ENCODE peak calls at places on chromosomes 1 and 21, in five cellular contexts. One of them, this sample, is unnamed.
A peak's percentile ranks its signal among the peaks of the same experiment; 100 is the strongest.

GRCh38 chr21:17612565-17613241 is at the start of gene BTG3:
- DNase-seq in GM23338: peak; percentile 80
- DNase-seq in body of pancreas: peak; percentile 78
- DNase-seq in MM.1S: peak; percentile 89
- DNase-seq in cardiac muscle cell: peak; percentile 87
- DNase-seq in this sample: peak; percentile 81

GRCh38 chr1:231236938-231237337 is 4.1 kb upstream of the GNPAT start:
- DNase-seq in GM23338: no peak
- DNase-seq in body of pancreas: no peak
- DNase-seq in MM.1S: no peak
- DNase-seq in cardiac muscle cell: no peak
- DNase-seq in this sample: no peak

GRCh38 chr1:228265167-228265566 is 57.3 kb downstream of the OBSCN start:
- DNase-seq in GM23338: no peak
- DNase-seq in body of pancreas: no peak
- DNase-seq in MM.1S: no peak
- DNase-seq in cardiac muscle cell: no peak
- DNase-seq in this sample: no peak

GRCh38 chr1:221462345-221462744 is 279.5 kb downstream of the DUSP10 start:
- DNase-seq in GM23338: no peak
- DNase-seq in body of pancreas: no peak
- DNase-seq in MM.1S: no peak
- DNase-seq in cardiac muscle cell: no peak
- DNase-seq in this sample: no peak

GRCh38 chr21:25983745-25984144 is 186.8 kb downstream of the APP start:
- DNase-seq in GM23338: no peak
- DNase-seq in body of pancreas: peak; percentile 36
- DNase-seq in MM.1S: no peak
- DNase-seq in cardiac muscle cell: no peak
- DNase-seq in this sample: no peak

GRCh38 chr1:225962440-225962975 is 21.5 kb upstream of the LEFTY2 start:
- DNase-seq in GM23338: peak; percentile 83
- DNase-seq in body of pancreas: peak; percentile 66
- DNase-seq in MM.1S: peak; percentile 46
- DNase-seq in cardiac muscle cell: peak; percentile 78
- DNase-seq in this sample: peak; percentile 64

GRCh38 chr1:43414634-43415223 is 25.0 kb downstream of the SZT2 start:
- DNase-seq in GM23338: peak; percentile 91
- DNase-seq in body of pancreas: peak; percentile 69
- DNase-seq in MM.1S: peak; percentile 43
- DNase-seq in cardiac muscle cell: peak; percentile 68
- DNase-seq in this sample: no peak

GRCh38 chr1:30001011-30001410 is 722.4 kb downstream of the MATN1 start:
- DNase-seq in GM23338: no peak
- DNase-seq in body of pancreas: no peak
- DNase-seq in MM.1S: no peak
- DNase-seq in cardiac muscle cell: no peak
- DNase-seq in this sample: no peak

GRCh38 chr1:230270185-230270939 is 155.8 kb downstream of the PGBD5 start:
- DNase-seq in GM23338: no peak
- DNase-seq in body of pancreas: no peak
- DNase-seq in MM.1S: no peak
- DNase-seq in cardiac muscle cell: no peak
- DNase-seq in this sample: no peak

GRCh38 chr1:15011160-15011559 is 142.4 kb upstream of the TMEM51 start:
- DNase-seq in GM23338: no peak
- DNase-seq in body of pancreas: no peak
- DNase-seq in MM.1S: no peak
- DNase-seq in cardiac muscle cell: no peak
- DNase-seq in this sample: no peak

GRCh38 chr1:44631333-44631646 is 43.0 kb downstream of the TMEM53 start:
- DNase-seq in GM23338: no peak
- DNase-seq in body of pancreas: no peak
- DNase-seq in MM.1S: no peak
- DNase-seq in cardiac muscle cell: no peak
- DNase-seq in this sample: no peak

GRCh38 chr1:228015276-228016180 is 8.7 kb downstream of the WNT3A start:
- DNase-seq in GM23338: no peak
- DNase-seq in body of pancreas: no peak
- DNase-seq in MM.1S: no peak
- DNase-seq in cardiac muscle cell: no peak
- DNase-seq in this sample: no peak

GRCh38 chr1:1937549-1938275 is 18.6 kb upstream of the TMEM52 start:
- DNase-seq in GM23338: no peak
- DNase-seq in body of pancreas: no peak
- DNase-seq in MM.1S: no peak
- DNase-seq in cardiac muscle cell: no peak
- DNase-seq in this sample: no peak

GRCh38 chr1:211833174-211833820 is 2.7 kb upstream of the LPGAT1 start:
- DNase-seq in GM23338: no peak
- DNase-seq in body of pancreas: peak; percentile 9
- DNase-seq in MM.1S: no peak
- DNase-seq in cardiac muscle cell: no peak
- DNase-seq in this sample: no peak

GRCh38 chr21:26147535-26147934 is 23.0 kb downstream of the APP start:
- DNase-seq in GM23338: no peak
- DNase-seq in body of pancreas: no peak
- DNase-seq in MM.1S: no peak
- DNase-seq in cardiac muscle cell: no peak
- DNase-seq in this sample: no peak

GRCh38 chr1:43536196-43536863 is 5.6 kb downstream of the PTPRF start:
- DNase-seq in GM23338: no peak
- DNase-seq in body of pancreas: peak; percentile 68
- DNase-seq in MM.1S: no peak
- DNase-seq in cardiac muscle cell: no peak
- DNase-seq in this sample: peak; percentile 72

GRCh38 chr1:85654066-85654782 is 54.0 kb downstream of the ZNHIT6 start:
- DNase-seq in GM23338: no peak
- DNase-seq in body of pancreas: no peak
- DNase-seq in MM.1S: no peak
- DNase-seq in cardiac muscle cell: no peak
- DNase-seq in this sample: no peak

GRCh38 chr21:31557956-31558838 is 101.3 kb upstream of the SOD1 start:
- DNase-seq in GM23338: peak; percentile 57
- DNase-seq in body of pancreas: no peak
- DNase-seq in MM.1S: peak; percentile 59
- DNase-seq in cardiac muscle cell: no peak
- DNase-seq in this sample: peak; percentile 36

GRCh38 chr1:2360588-2361364 is 30.6 kb downstream of the MORN1 start:
- DNase-seq in GM23338: no peak
- DNase-seq in body of pancreas: no peak
- DNase-seq in MM.1S: no peak
- DNase-seq in cardiac muscle cell: no peak
- DNase-seq in this sample: no peak

GRCh38 chr21:44436958-44437357 is 18.4 kb upstream of the LRRC3 start:
- DNase-seq in GM23338: no peak
- DNase-seq in body of pancreas: no peak
- DNase-seq in MM.1S: no peak
- DNase-seq in cardiac muscle cell: no peak
- DNase-seq in this sample: peak; percentile 10

GRCh38 chr1:220887868-220888664 is 8.8 kb downstream of the HLX start:
- DNase-seq in GM23338: peak; percentile 50
- DNase-seq in body of pancreas: no peak
- DNase-seq in MM.1S: no peak
- DNase-seq in cardiac muscle cell: no peak
- DNase-seq in this sample: no peak

GRCh38 chr1:58964880-58965279 is 181.0 kb upstream of the JUN start:
- DNase-seq in GM23338: no peak
- DNase-seq in body of pancreas: peak; percentile 81
- DNase-seq in MM.1S: no peak
- DNase-seq in cardiac muscle cell: no peak
- DNase-seq in this sample: no peak

GRCh38 chr1:56017336-56017735 is 562.0 kb downstream of the PLPP3 start:
- DNase-seq in GM23338: no peak
- DNase-seq in body of pancreas: no peak
- DNase-seq in MM.1S: no peak
- DNase-seq in cardiac muscle cell: no peak
- DNase-seq in this sample: no peak

GRCh38 chr1:172745014-172745413 is 86.1 kb downstream of the FASLG start:
- DNase-seq in GM23338: peak; percentile 77
- DNase-seq in body of pancreas: peak; percentile 55
- DNase-seq in MM.1S: peak; percentile 81
- DNase-seq in cardiac muscle cell: peak; percentile 62
- DNase-seq in this sample: no peak

GRCh38 chr1:107940178-107940577 is 24.8 kb downstream of the VAV3 start:
- DNase-seq in GM23338: no peak
- DNase-seq in body of pancreas: no peak
- DNase-seq in MM.1S: no peak
- DNase-seq in cardiac muscle cell: no peak
- DNase-seq in this sample: no peak

GRCh38 chr1:233208687-233209086 is 86.8 kb downstream of the PCNX2 start:
- DNase-seq in GM23338: no peak
- DNase-seq in body of pancreas: no peak
- DNase-seq in MM.1S: no peak
- DNase-seq in cardiac muscle cell: no peak
- DNase-seq in this sample: no peak

GRCh38 chr1:1264868-1265272 is 8.8 kb downstream of the UBE2J2 start:
- DNase-seq in GM23338: peak; percentile 84
- DNase-seq in body of pancreas: no peak
- DNase-seq in MM.1S: no peak
- DNase-seq in cardiac muscle cell: no peak
- DNase-seq in this sample: no peak

GRCh38 chr1:150521196-150521968 is 5.8 kb downstream of the FALEC start:
- DNase-seq in GM23338: no peak
- DNase-seq in body of pancreas: no peak
- DNase-seq in MM.1S: no peak
- DNase-seq in cardiac muscle cell: no peak
- DNase-seq in this sample: no peak

GRCh38 chr1:204453141-204453772 is 41.3 kb downstream of the PIK3C2B start:
- DNase-seq in GM23338: peak; percentile 51
- DNase-seq in body of pancreas: no peak
- DNase-seq in MM.1S: peak; percentile 71
- DNase-seq in cardiac muscle cell: no peak
- DNase-seq in this sample: no peak

GRCh38 chr1:234755449-234755863 is 145.5 kb upstream of the IRF2BP2 start:
- DNase-seq in GM23338: no peak
- DNase-seq in body of pancreas: peak; percentile 85
- DNase-seq in MM.1S: no peak
- DNase-seq in cardiac muscle cell: no peak
- DNase-seq in this sample: no peak

GRCh38 chr1:67559222-67559700 is 125.7 kb upstream of the GADD45A start:
- DNase-seq in GM23338: peak; percentile 29
- DNase-seq in body of pancreas: peak; percentile 39
- DNase-seq in MM.1S: no peak
- DNase-seq in cardiac muscle cell: no peak
- DNase-seq in this sample: no peak

GRCh38 chr1:56645663-56646330 is 683 bp downstream of the PRKAA2 start:
- DNase-seq in GM23338: peak; percentile 57
- DNase-seq in body of pancreas: no peak
- DNase-seq in MM.1S: no peak
- DNase-seq in cardiac muscle cell: peak; percentile 18
- DNase-seq in this sample: no peak

GRCh38 chr1:81584398-81584797 is 216.3 kb upstream of the ADGRL2 start:
- DNase-seq in GM23338: no peak
- DNase-seq in body of pancreas: no peak
- DNase-seq in MM.1S: no peak
- DNase-seq in cardiac muscle cell: no peak
- DNase-seq in this sample: no peak

GRCh38 chr1:41598325-41598724 is 113.8 kb upstream of the EDN2 start:
- DNase-seq in GM23338: no peak
- DNase-seq in body of pancreas: no peak
- DNase-seq in MM.1S: no peak
- DNase-seq in cardiac muscle cell: no peak
- DNase-seq in this sample: no peak

DNA sequence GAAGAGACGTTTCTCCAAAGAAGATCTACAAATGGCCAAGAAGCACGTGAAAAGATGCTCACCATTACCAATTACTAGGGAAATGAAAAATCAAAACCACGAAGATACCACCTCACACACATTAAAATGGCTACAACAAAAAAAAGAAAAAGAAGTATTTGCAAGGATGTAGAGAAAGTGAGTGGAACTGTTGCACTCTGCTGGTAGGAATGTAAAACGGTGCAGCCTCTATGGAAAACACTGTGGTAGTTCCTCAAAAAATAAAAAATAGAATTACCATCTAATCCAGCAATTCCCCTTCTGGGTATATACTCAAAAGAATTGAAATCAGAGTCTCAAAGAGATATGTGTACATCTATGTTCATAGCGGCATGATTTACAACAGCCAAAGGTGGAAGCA is 115.4 kb upstream of the EDN2 start:
- DNase-seq in GM23338: peak; percentile 66
- DNase-seq in body of pancreas: no peak
- DNase-seq in MM.1S: no peak
- DNase-seq in cardiac muscle cell: peak; percentile 19
- DNase-seq in this sample: no peak
- TF ChIP-seq CTCF in GM23338: peak; percentile 92
- TF ChIP-seq CTCF in body of pancreas: peak; percentile 34
- TF ChIP-seq CTCF in MM.1S: peak; percentile 10
- TF ChIP-seq CTCF in cardiac muscle cell: peak; percentile 70
- TF ChIP-seq CTCF in this sample: peak; percentile 40

GRCh38 chr1:33111965-33112364 is 31.0 kb downstream of the AZIN2 start:
- DNase-seq in GM23338: no peak
- DNase-seq in body of pancreas: no peak
- DNase-seq in MM.1S: peak; percentile 30
- DNase-seq in cardiac muscle cell: no peak
- DNase-seq in this sample: no peak
- TF ChIP-seq CTCF in GM23338: peak; percentile 51
- TF ChIP-seq CTCF in body of pancreas: no peak
- TF ChIP-seq CTCF in MM.1S: peak; percentile 51
- TF ChIP-seq CTCF in cardiac muscle cell: peak; percentile 32
- TF ChIP-seq CTCF in this sample: no peak

DNA sequence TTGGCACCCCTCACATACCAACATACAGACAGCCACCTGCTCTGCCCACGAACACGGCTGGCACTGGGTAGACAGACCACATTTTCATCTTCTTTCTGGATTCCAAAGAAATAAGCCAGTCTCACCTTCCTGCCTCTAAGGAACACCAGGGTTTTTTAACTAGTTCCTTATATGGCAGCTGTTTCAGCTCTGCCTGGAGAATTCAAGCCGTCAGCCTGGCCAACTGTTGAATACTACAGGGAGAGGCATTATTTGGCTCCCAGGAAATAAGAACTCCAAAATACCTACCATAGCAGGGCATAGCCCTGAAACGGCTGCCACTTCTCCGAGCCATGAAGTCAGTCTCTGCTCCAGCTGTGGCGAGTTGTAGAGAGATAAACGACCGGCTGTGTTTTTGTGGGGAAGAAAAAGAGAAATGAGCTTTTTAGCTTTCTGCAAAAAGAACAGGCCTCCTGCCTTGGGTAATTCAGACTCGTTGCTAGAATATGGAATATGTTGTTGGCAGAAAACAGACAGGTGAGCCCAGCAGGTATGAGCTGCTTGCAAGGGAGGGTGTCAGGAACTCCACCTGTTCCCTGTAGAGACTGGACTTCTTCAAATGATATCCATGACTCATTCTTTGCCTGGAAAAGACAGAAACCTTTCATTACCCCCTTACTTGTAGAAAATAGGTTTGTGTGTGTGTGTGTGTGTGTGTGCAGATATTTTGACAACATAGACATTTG is 51.8 kb downstream of the MT1HL1 start:
- DNase-seq in GM23338: peak; percentile 45
- DNase-seq in body of pancreas: no peak
- DNase-seq in MM.1S: no peak
- DNase-seq in cardiac muscle cell: peak; percentile 61
- DNase-seq in this sample: no peak
- TF ChIP-seq CTCF in GM23338: no peak
- TF ChIP-seq CTCF in body of pancreas: no peak
- TF ChIP-seq CTCF in MM.1S: no peak
- TF ChIP-seq CTCF in cardiac muscle cell: no peak
- TF ChIP-seq CTCF in this sample: no peak

GRCh38 chr1:154329152-154329521 is 3.8 kb downstream of the ATP8B2 start:
- DNase-seq in GM23338: peak; percentile 93
- DNase-seq in body of pancreas: no peak
- DNase-seq in MM.1S: no peak
- DNase-seq in cardiac muscle cell: peak; percentile 30
- DNase-seq in this sample: no peak
- TF ChIP-seq CTCF in GM23338: peak; percentile 70
- TF ChIP-seq CTCF in body of pancreas: no peak
- TF ChIP-seq CTCF in MM.1S: peak; percentile 43
- TF ChIP-seq CTCF in cardiac muscle cell: peak; percentile 23
- TF ChIP-seq CTCF in this sample: no peak

This sample was measured in mesothelial cell of epicardium.